ENCODE peak calls at places on chromosomes 4 and X, in six cellular contexts. One of them, this sample, is unnamed.

GRCh38 chr4:39976945-39977488 is 694 bp downstream of the PDS5A start:
- DNase-seq in PC-9: no peak
- DNase-seq in stimulated activated CD4-positive, alpha-beta T cell treated with anti-CD3 and anti-CD28 coated beads, Interleukin-2, amount 100 ng/mL, for 4 hours: peak
- DNase-seq in fibroblast of villous mesenchyme: peak
- DNase-seq in hepatocyte: peak
- DNase-seq in mucosa of gallbladder: peak
- DNase-seq in this sample: no peak

GRCh38 chr4:4289575-4289929 is 402 bp downstream of the LYAR start:
- DNase-seq in PC-9: no peak
- DNase-seq in stimulated activated CD4-positive, alpha-beta T cell treated with anti-CD3 and anti-CD28 coated beads, Interleukin-2, amount 100 ng/mL, for 4 hours: no peak
- DNase-seq in fibroblast of villous mesenchyme: no peak
- DNase-seq in hepatocyte: no peak
- DNase-seq in mucosa of gallbladder: no peak
- DNase-seq in this sample: no peak

GRCh38 chr4:101790521-101791188 is at the start of gene BANK1:
- DNase-seq in PC-9: peak
- DNase-seq in stimulated activated CD4-positive, alpha-beta T cell treated with anti-CD3 and anti-CD28 coated beads, Interleukin-2, amount 100 ng/mL, for 4 hours: no peak
- DNase-seq in fibroblast of villous mesenchyme: no peak
- DNase-seq in hepatocyte: peak
- DNase-seq in mucosa of gallbladder: peak
- DNase-seq in this sample: no peak

GRCh38 chr4:56651071-56651384 is 30.1 kb downstream of the HOPX start:
- DNase-seq in PC-9: no peak
- DNase-seq in stimulated activated CD4-positive, alpha-beta T cell treated with anti-CD3 and anti-CD28 coated beads, Interleukin-2, amount 100 ng/mL, for 4 hours: no peak
- DNase-seq in fibroblast of villous mesenchyme: no peak
- DNase-seq in hepatocyte: no peak
- DNase-seq in mucosa of gallbladder: no peak
- DNase-seq in this sample: no peak

GRCh38 chr4:15414601-15415091 is 13.2 kb upstream of the C1QTNF7 start:
- DNase-seq in PC-9: no peak
- DNase-seq in stimulated activated CD4-positive, alpha-beta T cell treated with anti-CD3 and anti-CD28 coated beads, Interleukin-2, amount 100 ng/mL, for 4 hours: no peak
- DNase-seq in fibroblast of villous mesenchyme: peak
- DNase-seq in hepatocyte: no peak
- DNase-seq in mucosa of gallbladder: no peak
- DNase-seq in this sample: no peak

GRCh38 chr4:171621646-171622045 is 191.6 kb upstream of the GALNTL6 start:
- DNase-seq in PC-9: no peak
- DNase-seq in stimulated activated CD4-positive, alpha-beta T cell treated with anti-CD3 and anti-CD28 coated beads, Interleukin-2, amount 100 ng/mL, for 4 hours: no peak
- DNase-seq in fibroblast of villous mesenchyme: no peak
- DNase-seq in hepatocyte: no peak
- DNase-seq in mucosa of gallbladder: no peak
- DNase-seq in this sample: no peak

GRCh38 chr4:142080960-142081359 is 444.6 kb downstream of the IL15 start:
- DNase-seq in PC-9: no peak
- DNase-seq in stimulated activated CD4-positive, alpha-beta T cell treated with anti-CD3 and anti-CD28 coated beads, Interleukin-2, amount 100 ng/mL, for 4 hours: no peak
- DNase-seq in fibroblast of villous mesenchyme: no peak
- DNase-seq in hepatocyte: peak
- DNase-seq in mucosa of gallbladder: no peak
- DNase-seq in this sample: no peak

GRCh38 chr4:48194986-48195773 is 61.1 kb upstream of the TXK start:
- DNase-seq in PC-9: no peak
- DNase-seq in stimulated activated CD4-positive, alpha-beta T cell treated with anti-CD3 and anti-CD28 coated beads, Interleukin-2, amount 100 ng/mL, for 4 hours: no peak
- DNase-seq in fibroblast of villous mesenchyme: peak
- DNase-seq in hepatocyte: no peak
- DNase-seq in mucosa of gallbladder: no peak
- DNase-seq in this sample: no peak

GRCh38 chrX:18885317-18886004 is 98.5 kb downstream of the PHKA2 start:
- DNase-seq in PC-9: no peak
- DNase-seq in stimulated activated CD4-positive, alpha-beta T cell treated with anti-CD3 and anti-CD28 coated beads, Interleukin-2, amount 100 ng/mL, for 4 hours: no peak
- DNase-seq in fibroblast of villous mesenchyme: no peak
- DNase-seq in hepatocyte: peak
- DNase-seq in mucosa of gallbladder: no peak
- DNase-seq in this sample: no peak

GRCh38 chr4:73897380-73898136 is 28.4 kb downstream of the CXCL1 start:
- DNase-seq in PC-9: no peak
- DNase-seq in stimulated activated CD4-positive, alpha-beta T cell treated with anti-CD3 and anti-CD28 coated beads, Interleukin-2, amount 100 ng/mL, for 4 hours: no peak
- DNase-seq in fibroblast of villous mesenchyme: peak
- DNase-seq in hepatocyte: no peak
- DNase-seq in mucosa of gallbladder: no peak
- DNase-seq in this sample: no peak

GRCh38 chrX:24692305-24692704 is 1.4 kb upstream of the POLA1 start:
- DNase-seq in PC-9: no peak
- DNase-seq in stimulated activated CD4-positive, alpha-beta T cell treated with anti-CD3 and anti-CD28 coated beads, Interleukin-2, amount 100 ng/mL, for 4 hours: no peak
- DNase-seq in fibroblast of villous mesenchyme: no peak
- DNase-seq in hepatocyte: no peak
- DNase-seq in mucosa of gallbladder: no peak
- DNase-seq in this sample: no peak

GRCh38 chr4:41432889-41433288 is 105.1 kb upstream of the LIMCH1 start:
- DNase-seq in PC-9: peak
- DNase-seq in stimulated activated CD4-positive, alpha-beta T cell treated with anti-CD3 and anti-CD28 coated beads, Interleukin-2, amount 100 ng/mL, for 4 hours: no peak
- DNase-seq in fibroblast of villous mesenchyme: peak
- DNase-seq in hepatocyte: no peak
- DNase-seq in mucosa of gallbladder: no peak
- DNase-seq in this sample: peak

GRCh38 chr4:188869581-188869980 is 730.3 kb downstream of the TRIML1 start:
- DNase-seq in PC-9: no peak
- DNase-seq in stimulated activated CD4-positive, alpha-beta T cell treated with anti-CD3 and anti-CD28 coated beads, Interleukin-2, amount 100 ng/mL, for 4 hours: no peak
- DNase-seq in fibroblast of villous mesenchyme: peak
- DNase-seq in hepatocyte: no peak
- DNase-seq in mucosa of gallbladder: no peak
- DNase-seq in this sample: no peak

GRCh38 chr4:167578906-167579305 is 344.6 kb upstream of the SPOCK3 start:
- DNase-seq in PC-9: no peak
- DNase-seq in stimulated activated CD4-positive, alpha-beta T cell treated with anti-CD3 and anti-CD28 coated beads, Interleukin-2, amount 100 ng/mL, for 4 hours: no peak
- DNase-seq in fibroblast of villous mesenchyme: peak
- DNase-seq in hepatocyte: no peak
- DNase-seq in mucosa of gallbladder: no peak
- DNase-seq in this sample: no peak

GRCh38 chr4:157582141-157582540 is 361.6 kb downstream of the GRIA2 start:
- DNase-seq in PC-9: no peak
- DNase-seq in stimulated activated CD4-positive, alpha-beta T cell treated with anti-CD3 and anti-CD28 coated beads, Interleukin-2, amount 100 ng/mL, for 4 hours: no peak
- DNase-seq in fibroblast of villous mesenchyme: no peak
- DNase-seq in hepatocyte: no peak
- DNase-seq in mucosa of gallbladder: no peak
- DNase-seq in this sample: no peak

GRCh38 chrX:39753296-39753996 is 344.3 kb downstream of the BCOR start:
- DNase-seq in PC-9: no peak
- DNase-seq in stimulated activated CD4-positive, alpha-beta T cell treated with anti-CD3 and anti-CD28 coated beads, Interleukin-2, amount 100 ng/mL, for 4 hours: no peak
- DNase-seq in fibroblast of villous mesenchyme: peak
- DNase-seq in hepatocyte: peak
- DNase-seq in mucosa of gallbladder: no peak
- DNase-seq in this sample: no peak

GRCh38 chr4:105453550-105454201 is 20.2 kb downstream of the PPA2 start:
- DNase-seq in PC-9: no peak
- DNase-seq in stimulated activated CD4-positive, alpha-beta T cell treated with anti-CD3 and anti-CD28 coated beads, Interleukin-2, amount 100 ng/mL, for 4 hours: no peak
- DNase-seq in fibroblast of villous mesenchyme: no peak
- DNase-seq in hepatocyte: no peak
- DNase-seq in mucosa of gallbladder: no peak
- DNase-seq in this sample: no peak

GRCh38 chrX:117711774-117712173 is 404.8 kb downstream of the KLHL13 start:
- DNase-seq in PC-9: no peak
- DNase-seq in stimulated activated CD4-positive, alpha-beta T cell treated with anti-CD3 and anti-CD28 coated beads, Interleukin-2, amount 100 ng/mL, for 4 hours: no peak
- DNase-seq in fibroblast of villous mesenchyme: no peak
- DNase-seq in hepatocyte: no peak
- DNase-seq in mucosa of gallbladder: no peak
- DNase-seq in this sample: no peak

GRCh38 chr4:43776371-43776770 is 672.2 kb downstream of the KCTD8 start:
- DNase-seq in PC-9: no peak
- DNase-seq in stimulated activated CD4-positive, alpha-beta T cell treated with anti-CD3 and anti-CD28 coated beads, Interleukin-2, amount 100 ng/mL, for 4 hours: no peak
- DNase-seq in fibroblast of villous mesenchyme: peak
- DNase-seq in hepatocyte: peak
- DNase-seq in mucosa of gallbladder: no peak
- DNase-seq in this sample: no peak

GRCh38 chrX:45794995-45795337 is 594.3 kb upstream of the DIPK2B start:
- DNase-seq in PC-9: no peak
- DNase-seq in stimulated activated CD4-positive, alpha-beta T cell treated with anti-CD3 and anti-CD28 coated beads, Interleukin-2, amount 100 ng/mL, for 4 hours: no peak
- DNase-seq in fibroblast of villous mesenchyme: no peak
- DNase-seq in hepatocyte: no peak
- DNase-seq in mucosa of gallbladder: no peak
- DNase-seq in this sample: no peak

GRCh38 chrX:123087326-123087725 is 96.8 kb upstream of the GRIA3 start:
- DNase-seq in PC-9: no peak
- DNase-seq in stimulated activated CD4-positive, alpha-beta T cell treated with anti-CD3 and anti-CD28 coated beads, Interleukin-2, amount 100 ng/mL, for 4 hours: no peak
- DNase-seq in fibroblast of villous mesenchyme: peak
- DNase-seq in hepatocyte: no peak
- DNase-seq in mucosa of gallbladder: no peak
- DNase-seq in this sample: peak

GRCh38 chr4:162650166-162650565 is 486.4 kb upstream of the FSTL5 start:
- DNase-seq in PC-9: no peak
- DNase-seq in stimulated activated CD4-positive, alpha-beta T cell treated with anti-CD3 and anti-CD28 coated beads, Interleukin-2, amount 100 ng/mL, for 4 hours: no peak
- DNase-seq in fibroblast of villous mesenchyme: no peak
- DNase-seq in hepatocyte: no peak
- DNase-seq in mucosa of gallbladder: no peak
- DNase-seq in this sample: no peak

GRCh38 chr4:111639876-111640275 is 505.4 kb upstream of the FAM241A start:
- DNase-seq in PC-9: no peak
- DNase-seq in stimulated activated CD4-positive, alpha-beta T cell treated with anti-CD3 and anti-CD28 coated beads, Interleukin-2, amount 100 ng/mL, for 4 hours: no peak
- DNase-seq in fibroblast of villous mesenchyme: peak
- DNase-seq in hepatocyte: peak
- DNase-seq in mucosa of gallbladder: no peak
- DNase-seq in this sample: no peak

GRCh38 chr4:172830295-172830764 is 338.3 kb upstream of the GALNT7 start:
- DNase-seq in PC-9: no peak
- DNase-seq in stimulated activated CD4-positive, alpha-beta T cell treated with anti-CD3 and anti-CD28 coated beads, Interleukin-2, amount 100 ng/mL, for 4 hours: no peak
- DNase-seq in fibroblast of villous mesenchyme: peak
- DNase-seq in hepatocyte: peak
- DNase-seq in mucosa of gallbladder: no peak
- DNase-seq in this sample: no peak

GRCh38 chr4:90099795-90100194 is 27.4 kb upstream of the CCSER1 start:
- DNase-seq in PC-9: peak
- DNase-seq in stimulated activated CD4-positive, alpha-beta T cell treated with anti-CD3 and anti-CD28 coated beads, Interleukin-2, amount 100 ng/mL, for 4 hours: no peak
- DNase-seq in fibroblast of villous mesenchyme: no peak
- DNase-seq in hepatocyte: no peak
- DNase-seq in mucosa of gallbladder: no peak
- DNase-seq in this sample: no peak

GRCh38 chr4:1991596-1992434 is 17.0 kb downstream of the NELFA start:
- DNase-seq in PC-9: no peak
- DNase-seq in stimulated activated CD4-positive, alpha-beta T cell treated with anti-CD3 and anti-CD28 coated beads, Interleukin-2, amount 100 ng/mL, for 4 hours: no peak
- DNase-seq in fibroblast of villous mesenchyme: no peak
- DNase-seq in hepatocyte: no peak
- DNase-seq in mucosa of gallbladder: no peak
- DNase-seq in this sample: no peak

GRCh38 chr4:7928711-7929505 is 10.8 kb downstream of the AFAP1 start:
- DNase-seq in PC-9: no peak
- DNase-seq in stimulated activated CD4-positive, alpha-beta T cell treated with anti-CD3 and anti-CD28 coated beads, Interleukin-2, amount 100 ng/mL, for 4 hours: no peak
- DNase-seq in fibroblast of villous mesenchyme: peak
- DNase-seq in hepatocyte: no peak
- DNase-seq in mucosa of gallbladder: no peak
- DNase-seq in this sample: no peak

GRCh38 chr4:104719539-104720230 is 225.0 kb upstream of the CXXC4 start:
- DNase-seq in PC-9: no peak
- DNase-seq in stimulated activated CD4-positive, alpha-beta T cell treated with anti-CD3 and anti-CD28 coated beads, Interleukin-2, amount 100 ng/mL, for 4 hours: no peak
- DNase-seq in fibroblast of villous mesenchyme: no peak
- DNase-seq in hepatocyte: no peak
- DNase-seq in mucosa of gallbladder: no peak
- DNase-seq in this sample: no peak

GRCh38 chrX:53483838-53484420 is 49.8 kb upstream of the HSD17B10 start:
- DNase-seq in PC-9: peak
- DNase-seq in stimulated activated CD4-positive, alpha-beta T cell treated with anti-CD3 and anti-CD28 coated beads, Interleukin-2, amount 100 ng/mL, for 4 hours: no peak
- DNase-seq in fibroblast of villous mesenchyme: peak
- DNase-seq in hepatocyte: no peak
- DNase-seq in mucosa of gallbladder: no peak
- DNase-seq in this sample: no peak

GRCh38 chrX:69615779-69616519 is at the start of gene EDA:
- DNase-seq in PC-9: peak
- DNase-seq in stimulated activated CD4-positive, alpha-beta T cell treated with anti-CD3 and anti-CD28 coated beads, Interleukin-2, amount 100 ng/mL, for 4 hours: peak
- DNase-seq in fibroblast of villous mesenchyme: peak
- DNase-seq in hepatocyte: peak
- DNase-seq in mucosa of gallbladder: peak
- DNase-seq in this sample: no peak

This sample was measured in epithelial cell of proximal tubule.